ENCODE peak calls at places on chromosomes 1 and 21, in five cellular contexts. E is progenitor cell of endocrine pancreas, G is GM13977, T is lower leg skin, A is mammary epithelial cell. D is an unnamed sample.

GRCh38 chr1:151908228-151908691 is 1.1 kb downstream of the THEM4 start:
- DNase-seq in T (no peak), A (no peak), G (peak), E (no peak), D (no peak)

GRCh38 chr1:181044449-181044966 is 10.7 kb downstream of the MR1 start:
- DNase-seq in G (peak), E (no peak), T (no peak), A (peak), D (peak)

GRCh38 chr1:229596961-229597699 is 28.8 kb downstream of the TAF5L start:
- DNase-seq in A (no peak), T (peak), E (no peak), G (no peak), D (no peak)

GRCh38 chr1:66371233-66372005 is 162.5 kb upstream of the SGIP1 start:
- DNase-seq in E (no peak), A (no peak), G (no peak), T (no peak), D (no peak)

GRCh38 chr1:24111264-24111997 is 504 bp downstream of the MYOM3 start:
- DNase-seq in A (peak), T (no peak), G (no peak), E (no peak), D (peak)

GRCh38 chr1:227762231-227762911 is 27.1 kb downstream of the SNAP47 start:
- DNase-seq in T (peak), G (peak), E (peak), A (peak), D (peak)

GRCh38 chr1:226436472-226436854 is 28.6 kb upstream of the PARP1 start:
- DNase-seq in E (no peak), A (no peak), G (no peak), T (no peak), D (no peak)

GRCh38 chr1:21904725-21905520 is 32.2 kb downstream of the HSPG2 start:
- DNase-seq in G (no peak), T (peak), E (no peak), A (peak), D (no peak)

GRCh38 chr1:212040629-212041028 is 5.1 kb downstream of the DTL start:
- DNase-seq in A (peak), G (no peak), E (no peak), T (no peak), D (no peak)

GRCh38 chr1:95233321-95233736 is 681 bp upstream of the RWDD3 start:
- DNase-seq in G (no peak), E (no peak), T (peak), A (no peak), D (no peak)

GRCh38 chr21:44407493-44407892 is 47.8 kb upstream of the LRRC3 start:
- DNase-seq in G (peak), T (no peak), E (no peak), A (no peak), D (no peak)

GRCh38 chr1:4010284-4010683 is 110.2 kb upstream of the C1orf174 start:
- DNase-seq in A (no peak), T (no peak), E (no peak), G (no peak), D (no peak)

GRCh38 chr1:43238104-43238503 is 31.7 kb upstream of the TMEM125 start:
- DNase-seq in A (peak), G (peak), E (peak), T (peak), D (no peak)

GRCh38 chr1:155061381-155062150 is 2.0 kb upstream of the EFNA4 start:
- DNase-seq in T (peak), A (peak), G (peak), E (peak), D (peak)

GRCh38 chr1:205669341-205670142 is 10.8 kb downstream of the SLC45A3 start:
- DNase-seq in E (no peak), A (no peak), G (peak), T (no peak), D (no peak)

GRCh38 chr1:111541721-111542120 is 38.3 kb upstream of the ADORA3 start:
- DNase-seq in A (peak), T (no peak), G (no peak), E (no peak), D (no peak)

GRCh38 chr1:232533328-232533727 is 96.6 kb downstream of the SIPA1L2 start:
- DNase-seq in E (no peak), A (no peak), T (no peak), G (no peak), D (no peak)

GRCh38 chr1:23964790-23965740 is 5.4 kb downstream of the PNRC2 start:
- DNase-seq in A (no peak), E (no peak), G (no peak), T (no peak), D (no peak)

GRCh38 chr21:43574741-43575465 is 84.4 kb downstream of the HSF2BP start:
- DNase-seq in T (no peak), A (no peak), E (no peak), G (no peak), D (peak)

GRCh38 chr1:61434276-61434675 is 290.7 kb downstream of the TM2D1 start:
- DNase-seq in A (peak), G (no peak), E (no peak), T (no peak), D (no peak)

GRCh38 chr1:55078470-55078869 is 39.1 kb downstream of the PCSK9 start:
- DNase-seq in T (no peak), A (no peak), E (no peak), G (no peak), D (no peak)

GRCh38 chr1:230832466-230832865 is 35.9 kb downstream of the C1orf198 start:
- DNase-seq in A (peak), G (no peak), T (no peak), E (no peak), D (no peak)

GRCh38 chr1:46931151-46931550 is 10.1 kb downstream of the CYP4A11 start:
- DNase-seq in A (no peak), G (no peak), T (no peak), E (no peak), D (no peak)

DNA sequence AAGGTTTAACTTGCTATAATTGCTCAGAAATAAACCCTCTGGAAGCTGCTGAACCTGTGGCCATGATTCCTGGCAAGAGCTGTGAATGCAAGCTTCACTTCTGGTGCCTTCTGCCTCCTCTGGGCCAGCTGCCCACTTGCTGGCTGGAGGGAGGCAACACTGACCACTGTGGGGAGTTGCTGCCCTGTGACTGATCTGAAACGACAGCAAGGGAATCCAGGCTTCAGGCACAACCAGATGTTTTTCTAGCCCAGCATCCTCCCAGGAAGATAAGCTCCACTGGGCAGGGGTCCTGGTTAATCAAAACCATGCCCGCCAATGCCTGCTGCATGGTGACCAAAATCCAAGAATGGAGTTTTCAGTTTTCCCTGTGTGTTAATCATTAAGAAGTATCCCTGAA is 180.0 kb upstream of the HMGB4 start:
- DNase-seq in A (no peak), E (no peak), G (no peak), T (no peak), D (no peak)
- TF ChIP-seq CTCF in A (no peak), E (no peak), G (no peak), T (no peak), D (no peak)

GRCh38 chr1:68321084-68321685 is 88.9 kb upstream of the WLS start:
- DNase-seq in G (no peak), A (no peak), T (peak), E (peak), D (peak)
- TF ChIP-seq CTCF in G (no peak), A (no peak), T (no peak), E (peak), D (peak)

DNA sequence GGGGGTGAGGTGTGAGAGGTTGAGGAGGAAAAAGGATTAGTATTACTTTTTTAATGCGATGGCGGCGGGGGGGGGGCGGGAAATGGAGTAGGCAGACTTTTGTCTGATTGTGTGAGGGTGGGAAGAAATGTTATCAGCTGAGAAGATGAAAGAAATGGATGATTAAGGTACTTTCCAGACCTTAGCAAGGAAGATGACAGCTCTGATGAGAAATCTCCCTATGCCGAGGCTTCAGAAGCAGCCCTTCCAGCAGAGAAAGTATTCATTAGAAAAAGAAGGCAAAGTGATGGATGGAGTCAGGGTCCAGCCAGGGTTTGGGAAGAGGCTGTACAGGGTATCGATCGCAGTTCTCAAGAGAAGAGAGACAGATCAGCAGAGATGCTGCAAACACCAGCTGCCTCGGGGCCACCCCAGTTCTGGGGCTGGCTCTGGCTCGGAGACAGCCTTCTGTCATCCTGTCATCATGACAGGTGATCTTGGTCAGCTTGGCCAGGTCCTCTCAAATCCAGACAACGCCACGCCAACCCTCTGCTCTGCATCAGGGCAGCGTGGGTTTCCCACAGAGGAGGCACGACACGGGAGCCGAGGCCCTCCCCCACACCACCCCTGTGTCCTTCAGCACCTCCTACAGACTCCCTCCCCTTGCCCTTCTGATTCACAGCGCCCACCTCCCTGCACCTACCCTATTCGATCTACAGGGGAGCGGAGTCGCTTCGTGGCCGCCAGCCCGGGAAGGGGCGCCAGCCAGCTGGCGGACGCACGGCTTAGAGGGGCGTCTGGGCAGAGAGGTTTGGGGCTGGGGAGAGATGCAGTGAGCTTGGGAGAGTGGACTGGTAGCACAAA is 688 bp upstream of the ATXN7L2 start:
- DNase-seq in T (no peak), E (peak), A (no peak), G (peak), D (peak)
- TF ChIP-seq CTCF in T (no peak), E (peak), A (no peak), G (peak), D (no peak)

GRCh38 chr1:208190784-208191183 is 53.4 kb downstream of the PLXNA2 start:
- DNase-seq in G (no peak), E (no peak), T (no peak), A (no peak), D (no peak)
- TF ChIP-seq CTCF in G (no peak), E (no peak), T (no peak), A (no peak), D (no peak)

GRCh38 chr1:5164155-5164554 is 509.7 kb downstream of the AJAP1 start:
- DNase-seq in T (no peak), A (no peak), G (no peak), E (no peak), D (no peak)

GRCh38 chr1:5156416-5156815 is 502.0 kb downstream of the AJAP1 start:
- DNase-seq in T (no peak), E (no peak), G (no peak), A (no peak), D (no peak)

GRCh38 chr1:5165747-5166146 is 511.3 kb downstream of the AJAP1 start:
- DNase-seq in G (no peak), E (no peak), T (no peak), A (no peak), D (no peak)

GRCh38 chr1:5161372-5161771 is 507.0 kb downstream of the AJAP1 start:
- DNase-seq in A (no peak), G (no peak), E (no peak), T (no peak), D (no peak)
- TF ChIP-seq CTCF in A (no peak), G (no peak), E (no peak), T (no peak), D (no peak)

DNA sequence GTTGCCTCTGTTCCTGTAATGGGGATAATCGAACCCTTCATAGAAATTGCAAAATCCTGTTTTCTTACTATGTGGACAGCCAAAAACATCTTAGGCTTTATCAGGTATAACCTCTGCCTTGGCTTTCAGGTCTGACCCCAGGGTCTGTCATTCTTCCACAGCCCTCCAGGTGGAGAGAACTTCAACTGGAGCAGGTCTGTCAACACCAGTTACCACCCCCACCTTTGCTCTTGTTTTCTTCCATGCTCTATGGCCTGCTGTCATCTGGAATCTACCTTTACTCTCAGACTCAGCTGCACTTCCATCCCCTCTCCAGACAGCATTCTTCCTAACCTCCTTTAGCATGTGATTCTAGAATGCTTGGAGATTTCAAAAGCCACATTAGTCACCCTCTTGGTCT is 10.4 kb upstream of the GJA9 start:
- DNase-seq in A (peak), G (no peak), E (no peak), T (no peak), D (no peak)
- TF ChIP-seq CTCF in A (no peak), G (no peak), E (peak), T (no peak), D (no peak)

D was measured in upper lobe of right lung.